ENCODE peak calls at places on chromosomes 16 and 17, in ten cellular contexts. F is activated T-cell treated with anti-CD3 and anti-CD28 coated beads for 1 hour; E is A673; P is colonic mucosa; G is IMR-90; I is H9; H is endothelial cell; O is lower leg skin; Z is uterus; C is stimulated activated CD4-positive, alpha-beta T cell treated with anti-CD3 and anti-CD28 coated beads, Interleukin-2, amount 100 ng/mL, for 48 hours. N is an unnamed sample.

GRCh38 chr17:76789235-76789788 is 51.4 kb downstream of the MFSD11 start:
- DNase-seq in H (no peak), C (no peak), E (no peak), I (no peak), P (no peak), G (no peak), Z (no peak), O (no peak), F (no peak), N (no peak)

GRCh38 chr16:71811261-71811803 is 2.7 kb upstream of the AP1G1 start:
- DNase-seq in O (no peak), H (no peak), E (no peak), P (no peak), Z (no peak), C (no peak), G (peak), I (no peak), F (no peak), N (no peak)

GRCh38 chr16:53059672-53060071 is 4.9 kb downstream of the CHD9 start:
- DNase-seq in H (no peak), F (no peak), P (no peak), Z (no peak), G (no peak), I (no peak), E (no peak), C (no peak), O (no peak), N (no peak)

GRCh38 chr17:43880420-43880991 is 26.8 kb downstream of the MPP2 start:
- DNase-seq in O (no peak), C (peak), Z (no peak), H (peak), F (peak), I (peak), P (peak), G (no peak), E (peak), N (no peak)

GRCh38 chr16:89489040-89489721 is 1.2 kb downstream of the ANKRD11 start:
- DNase-seq in Z (peak), F (peak), E (peak), O (peak), H (peak), P (peak), I (peak), C (peak), G (peak), N (peak)

GRCh38 chr17:30316736-30317135 is 17.1 kb downstream of the TMIGD1 start:
- DNase-seq in E (no peak), G (no peak), F (no peak), Z (no peak), I (no peak), H (no peak), C (no peak), P (peak), O (no peak), N (no peak)

GRCh38 chr17:27778193-27778592 is 22.1 kb downstream of the NOS2 start:
- DNase-seq in C (no peak), F (no peak), O (no peak), G (peak), H (no peak), P (no peak), Z (no peak), E (no peak), I (no peak), N (no peak)

GRCh38 chr17:71023631-71024030 is 854.3 kb downstream of the KCNJ2 start:
- DNase-seq in I (no peak), E (peak), Z (no peak), H (no peak), F (no peak), G (no peak), C (no peak), O (no peak), P (no peak), N (no peak)

GRCh38 chr16:68873635-68874471 is 30.5 kb downstream of the TANGO6 start:
- DNase-seq in I (no peak), F (no peak), Z (no peak), C (no peak), E (no peak), P (no peak), H (no peak), O (no peak), G (no peak), N (no peak)

GRCh38 chr17:75561927-75562603 is 25.5 kb upstream of the MYO15B start:
- DNase-seq in Z (no peak), H (no peak), I (no peak), G (no peak), F (no peak), P (no peak), E (no peak), C (no peak), O (no peak), N (no peak)

GRCh38 chr16:57341441-57342303 is 16.9 kb upstream of the CCL22 start:
- DNase-seq in G (peak), F (no peak), O (peak), H (no peak), P (peak), E (peak), Z (no peak), I (no peak), C (no peak), N (peak)

GRCh38 chr17:77440571-77440981 is 299.8 kb downstream of the SEC14L1 start:
- DNase-seq in O (no peak), C (no peak), Z (no peak), P (no peak), F (no peak), G (no peak), E (no peak), H (no peak), I (no peak), N (no peak)

GRCh38 chr17:29149431-29150064 is 30.6 kb downstream of the MYO18A start:
- DNase-seq in Z (peak), G (peak), I (peak), C (no peak), E (peak), O (no peak), F (no peak), H (no peak), P (peak), N (no peak)

GRCh38 chr17:27290916-27291598 is 2.9 kb upstream of the WSB1 start:
- DNase-seq in I (no peak), H (no peak), C (no peak), Z (no peak), O (no peak), G (no peak), P (no peak), F (no peak), E (no peak), N (no peak)

GRCh38 chr17:2093349-2093748 is 38.4 kb downstream of the HIC1 start:
- DNase-seq in H (no peak), E (no peak), O (no peak), P (no peak), I (no peak), G (no peak), C (no peak), Z (no peak), F (no peak), N (no peak)

GRCh38 chr16:12160249-12160648 is 183.7 kb downstream of the SNX29 start:
- DNase-seq in C (no peak), O (no peak), I (no peak), Z (no peak), P (no peak), E (no peak), F (no peak), G (no peak), H (no peak), N (no peak)

GRCh38 chr17:61235821-61236197 is 163.8 kb upstream of the TBX2 start:
- DNase-seq in H (no peak), O (no peak), Z (no peak), P (no peak), I (no peak), G (peak), C (no peak), E (no peak), F (no peak), N (no peak)

GRCh38 chr17:44198721-44199552 is 747 bp downstream of the ATXN7L3 start:
- DNase-seq in E (peak), F (peak), O (peak), P (peak), C (peak), G (peak), Z (peak), I (peak), H (peak), N (no peak)

GRCh38 chr17:8151641-8152111 is 528 bp downstream of the PER1 start:
- DNase-seq in G (peak), C (no peak), F (no peak), Z (peak), P (peak), E (peak), I (peak), O (peak), H (peak), N (peak)

GRCh38 chr17:7415784-7416183 is 4.3 kb upstream of the SPEM1 start:
- DNase-seq in F (no peak), E (no peak), I (no peak), O (no peak), P (no peak), Z (no peak), H (no peak), C (no peak), G (no peak), N (no peak)

GRCh38 chr17:4556996-4557395 is 1.8 kb upstream of the MYBBP1A start:
- DNase-seq in E (no peak), H (no peak), Z (no peak), G (no peak), C (no peak), P (no peak), O (no peak), F (no peak), I (no peak), N (no peak)

GRCh38 chr17:64679710-64680216 is 17.7 kb upstream of the SMURF2 start:
- DNase-seq in O (no peak), P (no peak), Z (no peak), E (no peak), H (no peak), G (peak), F (no peak), I (no peak), C (no peak), N (no peak)

GRCh38 chr17:1229354-1229890 is 40.8 kb upstream of the BHLHA9 start:
- DNase-seq in G (no peak), E (peak), O (peak), F (no peak), Z (peak), I (peak), H (peak), P (peak), C (peak), N (peak)

GRCh38 chr17:13542612-13543011 is 59.1 kb downstream of the HS3ST3A1 start:
- DNase-seq in Z (no peak), F (no peak), P (no peak), G (no peak), I (no peak), C (no peak), O (peak), E (no peak), H (no peak), N (no peak)

GRCh38 chr17:72710834-72711233 is 381.7 kb downstream of the SLC39A11 start:
- DNase-seq in P (no peak), G (no peak), I (no peak), O (no peak), H (no peak), Z (no peak), E (no peak), F (no peak), C (no peak), N (no peak)

GRCh38 chr16:626787-627457 is 3.9 kb upstream of the WFIKKN1 start:
- DNase-seq in G (peak), F (no peak), C (no peak), H (no peak), I (peak), O (peak), Z (peak), E (peak), P (no peak), N (no peak)

GRCh38 chr16:27471661-27472060 is 69.7 kb downstream of the IL21R start:
- DNase-seq in P (no peak), E (no peak), O (no peak), C (no peak), F (no peak), G (no peak), Z (no peak), I (no peak), H (no peak), N (no peak)

GRCh38 chr17:79269620-79270019 is 195.0 kb downstream of the ENGASE start:
- DNase-seq in Z (no peak), G (no peak), F (no peak), C (no peak), P (no peak), I (peak), E (no peak), O (no peak), H (no peak), N (no peak)

GRCh38 chr17:50311483-50311882 is 34.4 kb upstream of the XYLT2 start:
- DNase-seq in H (no peak), I (no peak), C (no peak), G (no peak), P (no peak), Z (no peak), F (no peak), E (no peak), O (no peak), N (no peak)

GRCh38 chr16:87331241-87331801 is 14.1 kb upstream of the C16orf95 start:
- DNase-seq in C (no peak), I (no peak), G (no peak), F (no peak), P (no peak), E (no peak), H (no peak), O (no peak), Z (no peak), N (no peak)

GRCh38 chr16:3004781-3005284 is 7.9 kb upstream of the CLDN9 start:
- DNase-seq in I (peak), F (no peak), C (no peak), P (peak), H (no peak), O (no peak), E (no peak), Z (no peak), G (no peak), N (no peak)

GRCh38 chr16:86935323-86935669 is 356.9 kb downstream of the FOXL1 start:
- DNase-seq in Z (no peak), H (no peak), E (no peak), G (no peak), O (no peak), F (no peak), P (no peak), C (no peak), I (no peak), N (no peak)

N was measured in tibial nerve.